ENCODE peak calls at places on chromosome 9, in seven cellular contexts. One of them, this sample, is unnamed.
A peak's percentile ranks its signal among the peaks of the same experiment; 100 is the strongest.

GRCh38 chr9:123372766-123373446 is 16.9 kb downstream of the CRB2 start:
- DNase-seq in hepatocyte: no peak
- DNase-seq in OCI-LY7: no peak
- DNase-seq in Karpas-422: no peak
- DNase-seq in K562: no peak
- DNase-seq in GM23248: no peak
- DNase-seq in GM23338: no peak
- DNase-seq in this sample: no peak

GRCh38 chr9:95435074-95435728 is 81.6 kb downstream of the PTCH1 start:
- DNase-seq in GM23338: no peak
- DNase-seq in GM23248: no peak
- DNase-seq in K562: peak; percentile 54
- DNase-seq in Karpas-422: peak; percentile 51
- DNase-seq in OCI-LY7: peak; percentile 28
- DNase-seq in hepatocyte: no peak
- DNase-seq in this sample: no peak

GRCh38 chr9:120447959-120448500 is 131.9 kb downstream of the CDK5RAP2 start:
- DNase-seq in K562: no peak
- DNase-seq in GM23338: no peak
- DNase-seq in hepatocyte: no peak
- DNase-seq in Karpas-422: no peak
- DNase-seq in GM23248: no peak
- DNase-seq in OCI-LY7: no peak
- DNase-seq in this sample: no peak

GRCh38 chr9:38039090-38039906 is 29.7 kb downstream of the SHB start:
- DNase-seq in hepatocyte: no peak
- DNase-seq in Karpas-422: no peak
- DNase-seq in K562: peak; percentile 60
- DNase-seq in GM23338: no peak
- DNase-seq in GM23248: peak; percentile 39
- DNase-seq in OCI-LY7: no peak
- DNase-seq in this sample: no peak

GRCh38 chr9:123238364-123238763 is 30.0 kb downstream of the STRBP start:
- DNase-seq in GM23338: no peak
- DNase-seq in hepatocyte: no peak
- DNase-seq in K562: no peak
- DNase-seq in OCI-LY7: peak; percentile 32
- DNase-seq in GM23248: no peak
- DNase-seq in Karpas-422: no peak
- DNase-seq in this sample: no peak

GRCh38 chr9:129109952-129110739 is 447 bp downstream of the CRAT start:
- DNase-seq in Karpas-422: no peak
- DNase-seq in GM23338: peak; percentile 49
- DNase-seq in K562: no peak
- DNase-seq in GM23248: peak; percentile 78
- DNase-seq in hepatocyte: peak; percentile 49
- DNase-seq in OCI-LY7: peak; percentile 16
- DNase-seq in this sample: no peak

GRCh38 chr9:127915325-127915752 is 1.5 kb downstream of the ST6GALNAC4 start:
- DNase-seq in hepatocyte: no peak
- DNase-seq in GM23338: no peak
- DNase-seq in OCI-LY7: no peak
- DNase-seq in GM23248: peak; percentile 25
- DNase-seq in Karpas-422: no peak
- DNase-seq in K562: peak; percentile 43
- DNase-seq in this sample: peak; percentile 27

GRCh38 chr9:81826541-81826906 is 101.7 kb upstream of the SPATA31D4 start:
- DNase-seq in GM23248: no peak
- DNase-seq in K562: no peak
- DNase-seq in OCI-LY7: no peak
- DNase-seq in Karpas-422: no peak
- DNase-seq in hepatocyte: peak; percentile 35
- DNase-seq in GM23338: no peak
- DNase-seq in this sample: no peak

GRCh38 chr9:26033346-26033745 is 355.1 kb upstream of the TUSC1 start:
- DNase-seq in OCI-LY7: no peak
- DNase-seq in GM23338: no peak
- DNase-seq in Karpas-422: no peak
- DNase-seq in hepatocyte: no peak
- DNase-seq in GM23248: peak; percentile 44
- DNase-seq in K562: no peak
- DNase-seq in this sample: no peak

GRCh38 chr9:89422151-89422918 is 75.6 kb downstream of the SEMA4D start:
- DNase-seq in Karpas-422: no peak
- DNase-seq in OCI-LY7: no peak
- DNase-seq in GM23338: no peak
- DNase-seq in K562: no peak
- DNase-seq in GM23248: peak; percentile 65
- DNase-seq in hepatocyte: no peak
- DNase-seq in this sample: no peak

GRCh38 chr9:20689833-20690232 is 5.8 kb downstream of the FOCAD start:
- DNase-seq in Karpas-422: no peak
- DNase-seq in GM23248: no peak
- DNase-seq in hepatocyte: no peak
- DNase-seq in OCI-LY7: no peak
- DNase-seq in K562: no peak
- DNase-seq in GM23338: no peak
- DNase-seq in this sample: no peak

GRCh38 chr9:76390656-76391055 is 3.6 kb downstream of the RFK start:
- DNase-seq in K562: no peak
- DNase-seq in OCI-LY7: no peak
- DNase-seq in Karpas-422: no peak
- DNase-seq in GM23248: no peak
- DNase-seq in GM23338: no peak
- DNase-seq in hepatocyte: no peak
- DNase-seq in this sample: no peak
- H3K4me1 ChIP-seq in K562: peaks cover 11% of the 10 kb centered on the region
- H3K4me1 ChIP-seq in OCI-LY7: peaks cover 21% of the 10 kb centered on the region
- H3K4me1 ChIP-seq in Karpas-422: peaks cover 17% of the 10 kb centered on the region
- H3K4me1 ChIP-seq in GM23248: peaks cover 6% of the 10 kb centered on the region
- H3K4me1 ChIP-seq in GM23338: no peaks in the 10 kb centered on the region
- H3K4me1 ChIP-seq in hepatocyte: peaks cover 5% of the 10 kb centered on the region
- H3K4me1 ChIP-seq in this sample: no peaks in the 10 kb centered on the region

GRCh38 chr9:137837345-137838278 is 40.0 kb upstream of the CACNA1B start:
- DNase-seq in Karpas-422: no peak
- DNase-seq in hepatocyte: no peak
- DNase-seq in GM23338: no peak
- DNase-seq in K562: no peak
- DNase-seq in GM23248: no peak
- DNase-seq in OCI-LY7: no peak
- DNase-seq in this sample: no peak

GRCh38 chr9:137836151-137836830 is 41.3 kb upstream of the CACNA1B start:
- DNase-seq in Karpas-422: no peak
- DNase-seq in GM23248: no peak
- DNase-seq in OCI-LY7: no peak
- DNase-seq in GM23338: no peak
- DNase-seq in K562: no peak
- DNase-seq in hepatocyte: no peak
- DNase-seq in this sample: no peak

GRCh38 chr9:137834846-137835546 is 42.6 kb upstream of the CACNA1B start:
- DNase-seq in hepatocyte: peak; percentile 3
- DNase-seq in Karpas-422: no peak
- DNase-seq in OCI-LY7: no peak
- DNase-seq in GM23248: no peak
- DNase-seq in K562: no peak
- DNase-seq in GM23338: no peak
- DNase-seq in this sample: no peak

GRCh38 chr9:137836831-137837241 is 40.7 kb upstream of the CACNA1B start:
- DNase-seq in hepatocyte: no peak
- DNase-seq in OCI-LY7: no peak
- DNase-seq in Karpas-422: no peak
- DNase-seq in GM23338: peak; percentile 49
- DNase-seq in K562: no peak
- DNase-seq in GM23248: no peak
- DNase-seq in this sample: no peak

GRCh38 chr9:137838576-137838975 is 39.0 kb upstream of the CACNA1B start:
- DNase-seq in OCI-LY7: no peak
- DNase-seq in GM23338: no peak
- DNase-seq in hepatocyte: no peak
- DNase-seq in K562: no peak
- DNase-seq in GM23248: no peak
- DNase-seq in Karpas-422: no peak
- DNase-seq in this sample: no peak
- H3K4me3 ChIP-seq in OCI-LY7: no peak overlapping the region
- H3K4me3 ChIP-seq in GM23338: no peak overlapping the region
- H3K4me3 ChIP-seq in hepatocyte: no peak overlapping the region
- H3K4me3 ChIP-seq in K562: no peak overlapping the region
- H3K4me3 ChIP-seq in GM23248: no peak overlapping the region
- H3K4me3 ChIP-seq in Karpas-422: no peak overlapping the region
- H3K4me3 ChIP-seq in this sample: no peak overlapping the region

GRCh38 chr9:32992596-32993238 is 8.7 kb downstream of the APTX start:
- DNase-seq in GM23248: peak; percentile 11
- DNase-seq in hepatocyte: no peak
- DNase-seq in GM23338: no peak
- DNase-seq in OCI-LY7: no peak
- DNase-seq in K562: no peak
- DNase-seq in Karpas-422: no peak
- DNase-seq in this sample: no peak
- H3K79me2 ChIP-seq in GM23248: peaks cover 76% of the 10 kb centered on the region
- H3K79me2 ChIP-seq in hepatocyte: peaks cover 59% of the 10 kb centered on the region
- H3K79me2 ChIP-seq in GM23338: peaks cover 72% of the 10 kb centered on the region
- H3K79me2 ChIP-seq in OCI-LY7: peaks cover 5% of the 10 kb centered on the region
- H3K79me2 ChIP-seq in K562: peaks cover 57% of the 10 kb centered on the region
- H3K79me2 ChIP-seq in Karpas-422: peaks cover 84% of the 10 kb centered on the region
- H3K79me2 ChIP-seq in this sample: peaks cover 75% of the 10 kb centered on the region

GRCh38 chr9:76373173-76373771 is 21.0 kb downstream of the RFK start:
- DNase-seq in hepatocyte: peak; percentile 75
- DNase-seq in K562: no peak
- DNase-seq in OCI-LY7: peak; percentile 33
- DNase-seq in GM23248: peak; percentile 75
- DNase-seq in GM23338: no peak
- DNase-seq in Karpas-422: no peak
- DNase-seq in this sample: no peak

GRCh38 chr9:76371901-76372300 is 22.3 kb downstream of the RFK start:
- DNase-seq in Karpas-422: no peak
- DNase-seq in hepatocyte: no peak
- DNase-seq in OCI-LY7: no peak
- DNase-seq in GM23248: peak; percentile 12
- DNase-seq in GM23338: no peak
- DNase-seq in K562: no peak
- DNase-seq in this sample: no peak

GRCh38 chr9:76370656-76371055 is 23.6 kb downstream of the RFK start:
- DNase-seq in GM23248: no peak
- DNase-seq in K562: no peak
- DNase-seq in Karpas-422: no peak
- DNase-seq in GM23338: no peak
- DNase-seq in hepatocyte: no peak
- DNase-seq in OCI-LY7: no peak
- DNase-seq in this sample: no peak

GRCh38 chr9:76373777-76374474 is 20.3 kb downstream of the RFK start:
- DNase-seq in K562: no peak
- DNase-seq in GM23248: no peak
- DNase-seq in GM23338: no peak
- DNase-seq in OCI-LY7: no peak
- DNase-seq in hepatocyte: no peak
- DNase-seq in Karpas-422: no peak
- DNase-seq in this sample: no peak

DNA sequence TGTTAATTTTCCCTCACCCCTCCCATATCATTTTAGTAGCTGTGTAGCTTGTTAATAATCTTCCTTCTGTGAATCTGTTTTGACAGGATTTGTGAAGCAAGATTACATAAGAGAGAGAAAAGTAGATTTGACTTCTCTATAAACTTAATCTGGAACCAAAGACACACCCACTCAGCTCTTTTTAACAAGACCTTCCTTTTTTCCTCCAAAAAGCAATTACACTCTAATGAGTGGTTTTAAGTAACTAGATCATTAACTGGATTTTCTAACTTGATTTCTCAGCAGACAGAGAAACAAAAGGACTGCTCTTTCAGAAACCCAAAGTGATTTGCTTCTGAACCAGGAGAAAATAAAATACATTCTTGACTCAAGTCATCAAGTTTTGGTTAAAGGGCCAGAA is 21.9 kb downstream of the RFK start:
- DNase-seq in GM23338: no peak
- DNase-seq in Karpas-422: no peak
- DNase-seq in GM23248: no peak
- DNase-seq in K562: no peak
- DNase-seq in OCI-LY7: no peak
- DNase-seq in hepatocyte: no peak
- DNase-seq in this sample: no peak
- H3K4me1 ChIP-seq in GM23338: no peaks in the 10 kb centered on the region
- H3K4me1 ChIP-seq in Karpas-422: no peaks in the 10 kb centered on the region
- H3K4me1 ChIP-seq in GM23248: peaks cover 23% of the 10 kb centered on the region
- H3K4me1 ChIP-seq in K562: peaks cover 6% of the 10 kb centered on the region
- H3K4me1 ChIP-seq in OCI-LY7: peaks cover 56% of the 10 kb centered on the region
- H3K4me1 ChIP-seq in hepatocyte: peaks cover 40% of the 10 kb centered on the region
- H3K4me1 ChIP-seq in this sample: no peaks in the 10 kb centered on the region

DNA sequence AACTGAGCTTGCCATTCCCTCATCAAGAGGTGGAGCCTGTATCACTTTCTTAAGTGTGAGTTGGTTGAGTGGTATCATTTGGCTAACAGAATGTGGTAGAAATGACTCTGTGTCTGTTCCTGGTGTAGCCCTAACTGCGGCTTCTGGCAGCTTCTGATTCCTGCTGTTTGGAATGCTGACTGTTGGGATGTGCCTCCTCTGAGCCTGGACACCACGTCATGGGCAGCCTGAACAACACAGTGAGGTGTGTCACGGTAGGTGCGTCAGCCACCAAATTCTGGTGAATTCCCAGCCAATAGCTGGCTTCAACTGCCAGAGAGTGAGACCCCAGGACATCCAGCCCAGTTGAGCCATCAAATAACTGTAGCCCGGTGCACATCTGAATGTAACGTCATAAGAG is 6.1 kb upstream of the C9orf152 start:
- DNase-seq in GM23248: peak; percentile 21
- DNase-seq in OCI-LY7: no peak
- DNase-seq in hepatocyte: no peak
- DNase-seq in K562: no peak
- DNase-seq in Karpas-422: no peak
- DNase-seq in GM23338: no peak
- DNase-seq in this sample: no peak
- H3K4me3 ChIP-seq in GM23248: no peak overlapping the region
- H3K4me3 ChIP-seq in OCI-LY7: no peak overlapping the region
- H3K4me3 ChIP-seq in hepatocyte: no peak overlapping the region
- H3K4me3 ChIP-seq in K562: no peak overlapping the region
- H3K4me3 ChIP-seq in Karpas-422: no peak overlapping the region
- H3K4me3 ChIP-seq in GM23338: no peak overlapping the region
- H3K4me3 ChIP-seq in this sample: peak overlapping the region; percentile 16

DNA sequence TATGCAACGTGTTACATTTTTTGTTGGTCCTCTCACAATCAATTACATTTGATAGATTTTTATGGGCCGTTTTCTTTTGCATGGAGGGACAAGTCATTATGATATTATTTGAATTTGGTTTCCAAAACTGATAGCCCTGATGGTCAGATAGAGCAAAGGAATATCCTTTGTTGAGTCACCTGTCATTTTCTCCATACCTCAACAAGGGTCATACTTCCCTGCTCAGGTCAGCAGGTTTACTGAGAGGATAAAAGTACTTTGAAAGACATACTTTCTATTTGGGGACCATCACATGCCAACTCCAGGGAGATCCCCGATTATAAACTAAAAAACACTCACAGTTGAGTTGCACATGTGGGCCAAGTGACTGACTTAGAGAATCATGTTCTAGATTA is 132.9 kb downstream of the SUSD1 start:
- DNase-seq in GM23338: no peak
- DNase-seq in OCI-LY7: no peak
- DNase-seq in hepatocyte: no peak
- DNase-seq in K562: no peak
- DNase-seq in GM23248: peak; percentile 40
- DNase-seq in Karpas-422: no peak
- DNase-seq in this sample: no peak
- H3K79me2 ChIP-seq in GM23338: no peaks in the 10 kb centered on the region
- H3K79me2 ChIP-seq in OCI-LY7: no peaks in the 10 kb centered on the region
- H3K79me2 ChIP-seq in hepatocyte: no peaks in the 10 kb centered on the region
- H3K79me2 ChIP-seq in K562: no peaks in the 10 kb centered on the region
- H3K79me2 ChIP-seq in GM23248: no peaks in the 10 kb centered on the region
- H3K79me2 ChIP-seq in Karpas-422: no peaks in the 10 kb centered on the region
- H3K79me2 ChIP-seq in this sample: no peaks in the 10 kb centered on the region

GRCh38 chr9:76465442-76466298 is 6.7 kb downstream of the GCNT1 start:
- DNase-seq in GM23248: no peak
- DNase-seq in K562: no peak
- DNase-seq in OCI-LY7: peak; percentile 48
- DNase-seq in Karpas-422: no peak
- DNase-seq in hepatocyte: no peak
- DNase-seq in GM23338: no peak
- DNase-seq in this sample: no peak
- H3K4me1 ChIP-seq in GM23248: peaks cover 3% of the 10 kb centered on the region
- H3K4me1 ChIP-seq in K562: no peaks in the 10 kb centered on the region
- H3K4me1 ChIP-seq in OCI-LY7: peaks cover 99% of the 10 kb centered on the region
- H3K4me1 ChIP-seq in Karpas-422: peaks cover 84% of the 10 kb centered on the region
- H3K4me1 ChIP-seq in hepatocyte: peaks cover 6% of the 10 kb centered on the region
- H3K4me1 ChIP-seq in GM23338: peaks cover 15% of the 10 kb centered on the region
- H3K4me1 ChIP-seq in this sample: no peaks in the 10 kb centered on the region